ENCODE peak calls at places on chromosomes 5 and 9, in nine cellular contexts. One of them, this sample, is unnamed.

GRCh38 chr9:134475051-134475790 is 149.0 kb downstream of the RXRA start:
- DNase-seq in suprapubic skin: no peak
- DNase-seq in GM10248: peak
- DNase-seq in cardiac muscle cell: no peak
- DNase-seq in fibroblast of lung: peak
- DNase-seq in left ventricle myocardium inferior: peak
- DNase-seq in adrenal gland: peak
- DNase-seq in HFF-Myc: peak
- DNase-seq in Panc1: no peak
- DNase-seq in this sample: no peak

GRCh38 chr5:122565331-122565730 is 209.5 kb upstream of the SNX2 start:
- DNase-seq in suprapubic skin: no peak
- DNase-seq in GM10248: no peak
- DNase-seq in cardiac muscle cell: no peak
- DNase-seq in fibroblast of lung: no peak
- DNase-seq in left ventricle myocardium inferior: no peak
- DNase-seq in adrenal gland: no peak
- DNase-seq in HFF-Myc: no peak
- DNase-seq in Panc1: no peak
- DNase-seq in this sample: no peak

GRCh38 chr5:79055017-79055416 is 14.5 kb downstream of the DMGDH start:
- DNase-seq in suprapubic skin: no peak
- DNase-seq in GM10248: no peak
- DNase-seq in cardiac muscle cell: no peak
- DNase-seq in fibroblast of lung: no peak
- DNase-seq in left ventricle myocardium inferior: no peak
- DNase-seq in adrenal gland: no peak
- DNase-seq in HFF-Myc: no peak
- DNase-seq in Panc1: no peak
- DNase-seq in this sample: no peak

GRCh38 chr9:100087218-100087617 is 11.6 kb downstream of the ERP44 start:
- DNase-seq in suprapubic skin: no peak
- DNase-seq in GM10248: no peak
- DNase-seq in cardiac muscle cell: no peak
- DNase-seq in fibroblast of lung: peak
- DNase-seq in left ventricle myocardium inferior: no peak
- DNase-seq in adrenal gland: no peak
- DNase-seq in HFF-Myc: no peak
- DNase-seq in Panc1: no peak
- DNase-seq in this sample: no peak

GRCh38 chr9:136650648-136651047 is 12.1 kb upstream of the EGFL7 start:
- DNase-seq in suprapubic skin: no peak
- DNase-seq in GM10248: no peak
- DNase-seq in cardiac muscle cell: no peak
- DNase-seq in fibroblast of lung: no peak
- DNase-seq in left ventricle myocardium inferior: no peak
- DNase-seq in adrenal gland: no peak
- DNase-seq in HFF-Myc: no peak
- DNase-seq in Panc1: no peak
- DNase-seq in this sample: no peak

GRCh38 chr5:11377896-11378295 is 526.4 kb downstream of the CTNND2 start:
- DNase-seq in suprapubic skin: no peak
- DNase-seq in GM10248: no peak
- DNase-seq in cardiac muscle cell: no peak
- DNase-seq in fibroblast of lung: no peak
- DNase-seq in left ventricle myocardium inferior: no peak
- DNase-seq in adrenal gland: no peak
- DNase-seq in HFF-Myc: no peak
- DNase-seq in Panc1: no peak
- DNase-seq in this sample: no peak

GRCh38 chr9:91949293-91949945 is 609 bp downstream of the ROR2 start:
- DNase-seq in suprapubic skin: no peak
- DNase-seq in GM10248: no peak
- DNase-seq in cardiac muscle cell: peak
- DNase-seq in fibroblast of lung: no peak
- DNase-seq in left ventricle myocardium inferior: no peak
- DNase-seq in adrenal gland: no peak
- DNase-seq in HFF-Myc: no peak
- DNase-seq in Panc1: no peak
- DNase-seq in this sample: peak

GRCh38 chr5:73454379-73455036 is 5.9 kb upstream of the FOXD1 start:
- DNase-seq in suprapubic skin: no peak
- DNase-seq in GM10248: no peak
- DNase-seq in cardiac muscle cell: peak
- DNase-seq in fibroblast of lung: peak
- DNase-seq in left ventricle myocardium inferior: no peak
- DNase-seq in adrenal gland: no peak
- DNase-seq in HFF-Myc: no peak
- DNase-seq in Panc1: peak
- DNase-seq in this sample: peak

GRCh38 chr5:134438268-134438622 is 26.6 kb upstream of the CDKN2AIPNL start:
- DNase-seq in suprapubic skin: no peak
- DNase-seq in GM10248: no peak
- DNase-seq in cardiac muscle cell: no peak
- DNase-seq in fibroblast of lung: peak
- DNase-seq in left ventricle myocardium inferior: no peak
- DNase-seq in adrenal gland: no peak
- DNase-seq in HFF-Myc: no peak
- DNase-seq in Panc1: no peak
- DNase-seq in this sample: no peak

GRCh38 chr5:40353442-40353841 is 326.3 kb upstream of the PTGER4 start:
- DNase-seq in suprapubic skin: no peak
- DNase-seq in GM10248: no peak
- DNase-seq in cardiac muscle cell: no peak
- DNase-seq in fibroblast of lung: no peak
- DNase-seq in left ventricle myocardium inferior: no peak
- DNase-seq in adrenal gland: no peak
- DNase-seq in HFF-Myc: no peak
- DNase-seq in Panc1: no peak
- DNase-seq in this sample: no peak

GRCh38 chr9:17862081-17862480 is 283.2 kb downstream of the SH3GL2 start:
- DNase-seq in suprapubic skin: peak
- DNase-seq in GM10248: no peak
- DNase-seq in cardiac muscle cell: no peak
- DNase-seq in fibroblast of lung: no peak
- DNase-seq in left ventricle myocardium inferior: peak
- DNase-seq in adrenal gland: no peak
- DNase-seq in HFF-Myc: no peak
- DNase-seq in Panc1: no peak
- DNase-seq in this sample: no peak

GRCh38 chr5:10253390-10253789 is 3.3 kb downstream of the CCT5 start:
- DNase-seq in suprapubic skin: no peak
- DNase-seq in GM10248: no peak
- DNase-seq in cardiac muscle cell: no peak
- DNase-seq in fibroblast of lung: no peak
- DNase-seq in left ventricle myocardium inferior: no peak
- DNase-seq in adrenal gland: no peak
- DNase-seq in HFF-Myc: no peak
- DNase-seq in Panc1: no peak
- DNase-seq in this sample: no peak

GRCh38 chr9:134474058-134474370 is 147.8 kb downstream of the RXRA start:
- DNase-seq in suprapubic skin: no peak
- DNase-seq in GM10248: no peak
- DNase-seq in cardiac muscle cell: no peak
- DNase-seq in fibroblast of lung: peak
- DNase-seq in left ventricle myocardium inferior: peak
- DNase-seq in adrenal gland: peak
- DNase-seq in HFF-Myc: no peak
- DNase-seq in Panc1: no peak
- DNase-seq in this sample: no peak

GRCh38 chr5:172595591-172596455 is 45.2 kb upstream of the NEURL1B start:
- DNase-seq in suprapubic skin: no peak
- DNase-seq in GM10248: no peak
- DNase-seq in cardiac muscle cell: no peak
- DNase-seq in fibroblast of lung: no peak
- DNase-seq in left ventricle myocardium inferior: peak
- DNase-seq in adrenal gland: no peak
- DNase-seq in HFF-Myc: no peak
- DNase-seq in Panc1: no peak
- DNase-seq in this sample: no peak

GRCh38 chr9:108142504-108143201 is 653.1 kb upstream of the KLF4 start:
- DNase-seq in suprapubic skin: peak
- DNase-seq in GM10248: no peak
- DNase-seq in cardiac muscle cell: peak
- DNase-seq in fibroblast of lung: peak
- DNase-seq in left ventricle myocardium inferior: peak
- DNase-seq in adrenal gland: peak
- DNase-seq in HFF-Myc: peak
- DNase-seq in Panc1: no peak
- DNase-seq in this sample: peak

GRCh38 chr9:89879711-89880110 is 274.9 kb downstream of the GADD45G start:
- DNase-seq in suprapubic skin: no peak
- DNase-seq in GM10248: no peak
- DNase-seq in cardiac muscle cell: no peak
- DNase-seq in fibroblast of lung: peak
- DNase-seq in left ventricle myocardium inferior: peak
- DNase-seq in adrenal gland: peak
- DNase-seq in HFF-Myc: no peak
- DNase-seq in Panc1: no peak
- DNase-seq in this sample: no peak

GRCh38 chr5:11504794-11505193 is 399.5 kb downstream of the CTNND2 start:
- DNase-seq in suprapubic skin: no peak
- DNase-seq in GM10248: no peak
- DNase-seq in cardiac muscle cell: no peak
- DNase-seq in fibroblast of lung: no peak
- DNase-seq in left ventricle myocardium inferior: no peak
- DNase-seq in adrenal gland: no peak
- DNase-seq in HFF-Myc: no peak
- DNase-seq in Panc1: no peak
- DNase-seq in this sample: no peak

DNA sequence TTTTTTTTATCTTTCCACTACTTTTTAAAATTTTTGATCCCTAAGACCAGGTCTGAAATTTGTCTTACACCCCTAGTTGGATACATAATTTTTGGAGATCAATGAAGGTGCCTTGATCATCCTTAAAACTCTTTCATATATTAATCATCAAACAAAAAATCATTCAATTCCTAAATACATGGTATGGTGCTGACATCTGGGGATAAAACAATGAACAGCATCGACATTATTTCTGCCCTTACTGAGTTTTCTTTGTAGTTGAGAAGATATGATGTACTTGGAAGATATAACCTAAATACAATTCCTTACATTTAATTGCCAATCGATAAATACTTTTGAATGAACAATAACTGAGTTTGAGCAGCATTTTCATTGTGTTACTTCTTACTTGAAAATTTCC is 18.3 kb downstream of the SPINK9 start:
- DNase-seq in suprapubic skin: no peak
- DNase-seq in GM10248: no peak
- DNase-seq in cardiac muscle cell: no peak
- DNase-seq in fibroblast of lung: no peak
- DNase-seq in left ventricle myocardium inferior: no peak
- DNase-seq in adrenal gland: no peak
- DNase-seq in HFF-Myc: no peak
- DNase-seq in Panc1: no peak
- DNase-seq in this sample: no peak
- TF ChIP-seq CTCF in suprapubic skin: no peak
- TF ChIP-seq CTCF in GM10248: no peak
- TF ChIP-seq CTCF in cardiac muscle cell: no peak
- TF ChIP-seq CTCF in fibroblast of lung: no peak
- TF ChIP-seq CTCF in left ventricle myocardium inferior: no peak
- TF ChIP-seq CTCF in adrenal gland: no peak
- TF ChIP-seq CTCF in HFF-Myc: no peak
- TF ChIP-seq CTCF in Panc1: no peak
- TF ChIP-seq CTCF in this sample: no peak

GRCh38 chr5:20555034-20555433 is 567.0 kb upstream of the CDH18 start:
- DNase-seq in suprapubic skin: no peak
- DNase-seq in GM10248: no peak
- DNase-seq in cardiac muscle cell: no peak
- DNase-seq in fibroblast of lung: no peak
- DNase-seq in left ventricle myocardium inferior: no peak
- DNase-seq in adrenal gland: no peak
- DNase-seq in HFF-Myc: no peak
- DNase-seq in Panc1: no peak
- DNase-seq in this sample: no peak
- TF ChIP-seq CTCF in suprapubic skin: no peak
- TF ChIP-seq CTCF in GM10248: no peak
- TF ChIP-seq CTCF in cardiac muscle cell: peak
- TF ChIP-seq CTCF in fibroblast of lung: no peak
- TF ChIP-seq CTCF in left ventricle myocardium inferior: no peak
- TF ChIP-seq CTCF in adrenal gland: no peak
- TF ChIP-seq CTCF in HFF-Myc: no peak
- TF ChIP-seq CTCF in Panc1: no peak
- TF ChIP-seq CTCF in this sample: no peak

DNA sequence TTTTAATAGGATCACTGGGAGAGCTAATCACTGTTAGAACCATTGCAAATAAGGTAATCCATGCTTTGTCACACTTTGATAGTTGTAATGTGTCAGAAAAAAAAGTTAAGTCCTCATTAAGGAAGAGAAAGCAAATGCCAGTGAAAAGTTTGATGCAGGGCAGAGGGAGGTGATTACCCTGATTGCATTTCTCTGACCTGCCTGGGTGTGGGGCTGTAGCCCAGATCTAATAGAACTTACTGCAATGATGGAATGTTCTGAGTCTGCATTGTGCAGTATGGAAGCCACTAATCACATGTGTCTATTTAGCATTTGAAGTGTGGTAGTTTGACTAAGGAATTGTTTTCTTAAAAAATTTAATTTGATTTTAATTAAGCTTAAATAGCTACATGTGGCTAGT is 202.7 kb downstream of the ATP10B start:
- DNase-seq in suprapubic skin: no peak
- DNase-seq in GM10248: no peak
- DNase-seq in cardiac muscle cell: no peak
- DNase-seq in fibroblast of lung: no peak
- DNase-seq in left ventricle myocardium inferior: no peak
- DNase-seq in adrenal gland: no peak
- DNase-seq in HFF-Myc: no peak
- DNase-seq in Panc1: peak
- DNase-seq in this sample: no peak
- TF ChIP-seq CTCF in suprapubic skin: no peak
- TF ChIP-seq CTCF in GM10248: peak
- TF ChIP-seq CTCF in cardiac muscle cell: no peak
- TF ChIP-seq CTCF in fibroblast of lung: no peak
- TF ChIP-seq CTCF in left ventricle myocardium inferior: no peak
- TF ChIP-seq CTCF in adrenal gland: peak
- TF ChIP-seq CTCF in HFF-Myc: no peak
- TF ChIP-seq CTCF in Panc1: peak
- TF ChIP-seq CTCF in this sample: peak

DNA sequence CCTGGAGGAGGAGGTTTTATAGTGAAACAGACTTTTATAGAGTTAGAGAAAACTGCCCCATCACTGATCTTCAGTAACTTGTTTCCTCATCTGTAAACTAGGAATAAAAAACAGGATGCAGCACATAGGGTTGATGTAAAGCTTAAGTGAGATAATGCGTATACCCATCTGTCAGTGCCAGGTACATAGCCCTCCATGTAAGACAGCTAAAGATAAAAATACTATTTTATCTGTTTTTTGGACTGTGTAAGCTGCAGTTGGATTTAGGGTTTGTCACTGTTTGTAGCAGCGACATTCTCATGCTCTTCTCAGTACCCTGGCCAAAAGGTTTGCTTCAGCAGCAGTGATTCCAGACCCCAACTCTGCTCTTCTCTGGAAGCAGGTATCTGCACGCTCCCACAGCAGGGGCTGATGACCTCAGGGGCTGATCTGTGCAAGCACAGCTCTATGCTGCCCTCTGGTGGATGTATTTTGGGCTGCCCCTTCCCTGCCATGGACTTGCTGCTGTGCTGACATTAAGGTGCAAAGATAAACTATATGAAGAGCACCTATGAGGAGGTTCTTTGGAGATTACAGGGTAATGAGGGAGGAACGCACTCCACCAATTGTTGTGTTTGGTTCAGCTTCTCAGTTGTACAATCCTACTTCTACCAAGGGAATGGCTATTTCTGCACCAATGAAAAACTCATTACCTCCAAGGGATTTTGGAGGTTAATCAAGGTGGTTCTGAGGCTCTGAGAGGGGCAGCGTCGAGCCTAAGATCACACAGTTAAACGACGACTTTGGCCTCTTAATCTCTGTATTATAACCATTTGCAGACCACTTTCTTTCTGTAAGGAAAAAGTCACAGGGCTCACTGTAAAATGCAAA is 13.1 kb downstream of the HMHB1 start:
- DNase-seq in suprapubic skin: peak
- DNase-seq in GM10248: peak
- DNase-seq in cardiac muscle cell: peak
- DNase-seq in fibroblast of lung: peak
- DNase-seq in left ventricle myocardium inferior: peak
- DNase-seq in adrenal gland: peak
- DNase-seq in HFF-Myc: peak
- DNase-seq in Panc1: peak
- DNase-seq in this sample: peak
- TF ChIP-seq CTCF in suprapubic skin: peak
- TF ChIP-seq CTCF in GM10248: peak
- TF ChIP-seq CTCF in cardiac muscle cell: peak
- TF ChIP-seq CTCF in fibroblast of lung: peak
- TF ChIP-seq CTCF in left ventricle myocardium inferior: peak
- TF ChIP-seq CTCF in adrenal gland: peak
- TF ChIP-seq CTCF in HFF-Myc: peak
- TF ChIP-seq CTCF in Panc1: peak
- TF ChIP-seq CTCF in this sample: peak

This sample was measured in neural crest cell.